ENCODE peak calls at places on chromosomes 6 and 20, in five cellular contexts. V, K, Z, L and Q are unnamed samples.

GRCh38 chr6:31918069-31918725 is 9.3 kb upstream of the C2 start:
- DNase-seq in L (no peak), K (no peak), V (no peak), Z (no peak), Q (no peak)

GRCh38 chr6:112149236-112149635 is 61.8 kb downstream of the FAM229B start:
- DNase-seq in L (no peak), Z (no peak), K (no peak), V (peak; percentile 3), Q (peak; percentile 79)

GRCh38 chr20:63490416-63490815 is 8.5 kb downstream of the EEF1A2 start:
- DNase-seq in V (no peak), L (no peak), K (peak; percentile 20), Z (no peak), Q (no peak)

GRCh38 chr20:1618479-1618878 is 1.3 kb downstream of the SIRPB1 start:
- DNase-seq in V (peak; percentile 0), L (no peak), Z (no peak), K (no peak), Q (no peak)

GRCh38 chr20:53921443-53921973 is 148.9 kb downstream of the BCAS1 start:
- DNase-seq in L (no peak), K (no peak), V (no peak), Z (no peak), Q (no peak)

GRCh38 chr6:155418017-155418749 is 37.5 kb downstream of the NOX3 start:
- DNase-seq in K (no peak), V (peak; percentile 65), Z (no peak), L (no peak), Q (peak; percentile 75)

GRCh38 chr20:4050581-4050980 is 35.2 kb upstream of the RNF24 start:
- DNase-seq in Z (no peak), V (no peak), L (no peak), K (no peak), Q (no peak)

GRCh38 chr6:12472601-12473038 is 182.5 kb downstream of the EDN1 start:
- DNase-seq in K (no peak), V (peak; percentile 67), Z (no peak), L (peak; percentile 21), Q (peak; percentile 80)

GRCh38 chr20:1891263-1892121 is 3.7 kb upstream of the SIRPA start:
- DNase-seq in L (peak; percentile 71), K (no peak), V (no peak), Z (no peak), Q (no peak)

GRCh38 chr6:114945392-114945791 is 602.6 kb upstream of the HS3ST5 start:
- DNase-seq in K (no peak), Z (no peak), L (no peak), V (no peak), Q (no peak)

GRCh38 chr6:33207569-33208088 is 671 bp upstream of the RING1 start:
- DNase-seq in L (no peak), Z (peak; percentile 66), V (peak; percentile 43), K (no peak), Q (peak; percentile 81)

GRCh38 chr20:40481743-40482458 is 207.1 kb downstream of the MAFB start:
- DNase-seq in K (no peak), L (no peak), Z (no peak), V (no peak), Q (no peak)
- H2AK5ac ChIP-seq in K (no peak overlapping the region), L (no peak overlapping the region), Z (no peak overlapping the region), V (no peak overlapping the region), Q (no peak overlapping the region)

GRCh38 chr6:16318538-16318937 is 80.2 kb downstream of the GMPR start:
- DNase-seq in L (no peak), Z (no peak), K (no peak), V (peak; percentile 90), Q (peak; percentile 87)
- H2AK5ac ChIP-seq in L (peak overlapping the region; percentile 37), Z (no peak overlapping the region), K (no peak overlapping the region), V (peak overlapping the region; percentile 81), Q (peak overlapping the region; percentile 17)

GRCh38 chr20:40991181-40991889 is 37.3 kb upstream of the TOP1 start:
- DNase-seq in V (no peak), K (no peak), L (no peak), Z (peak; percentile 31), Q (no peak)
- H2AK5ac ChIP-seq in V (peak overlapping the region; percentile 86), K (no peak overlapping the region), L (no peak overlapping the region), Z (no peak overlapping the region), Q (peak overlapping the region; percentile 52)

GRCh38 chr20:38156280-38156679 is 8.8 kb downstream of the TGM2 start:
- DNase-seq in L (no peak), Z (no peak), K (no peak), V (no peak), Q (no peak)

GRCh38 chr20:38159539-38159938 is 5.5 kb downstream of the TGM2 start:
- DNase-seq in K (no peak), L (no peak), Z (no peak), V (no peak), Q (no peak)

GRCh38 chr20:38156888-38157634 is 8.0 kb downstream of the TGM2 start:
- DNase-seq in Z (no peak), V (peak; percentile 34), L (no peak), K (no peak), Q (no peak)

GRCh38 chr20:38158701-38159325 is 6.3 kb downstream of the TGM2 start:
- DNase-seq in Z (no peak), K (no peak), V (no peak), L (no peak), Q (no peak)

DNA sequence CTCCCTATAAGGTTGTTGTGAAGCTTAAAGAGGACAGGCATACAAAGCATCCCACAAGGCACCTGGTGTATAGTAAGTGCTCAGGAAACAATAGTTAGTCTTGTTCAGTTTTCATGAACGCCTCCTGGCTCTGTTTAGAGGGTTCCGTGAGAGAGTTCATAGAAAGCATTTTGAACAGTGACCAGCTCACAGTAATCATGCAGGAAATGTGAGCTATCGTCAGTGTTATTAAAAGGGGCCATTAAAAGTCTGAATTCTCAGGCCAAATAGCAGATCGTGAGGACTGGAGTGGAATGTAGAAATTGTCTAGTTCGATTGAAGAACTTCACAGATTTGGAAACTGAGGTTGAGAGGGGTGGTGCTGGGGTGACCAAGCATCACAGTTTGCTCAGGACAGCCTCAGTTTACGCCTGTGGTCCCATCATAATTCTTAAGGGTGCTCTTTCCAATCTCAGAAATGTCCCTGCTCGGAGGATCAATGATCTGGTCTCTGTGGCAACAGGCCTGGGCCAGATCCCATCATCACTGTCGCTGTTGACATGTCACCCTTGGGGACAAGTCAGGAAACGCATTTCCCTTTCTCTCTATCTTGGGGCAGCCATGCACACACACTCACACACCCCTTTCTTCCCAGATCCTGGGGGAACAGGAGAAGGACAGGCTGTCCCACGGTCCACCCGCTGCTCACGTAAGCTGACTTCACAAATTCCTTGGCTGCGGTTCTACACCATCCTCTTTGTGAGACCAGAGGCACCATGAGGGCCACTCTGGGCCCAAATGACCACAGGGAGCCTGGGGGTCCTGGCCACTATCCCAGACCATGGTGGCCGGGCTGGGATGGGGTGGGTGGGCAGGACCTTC is 7.2 kb downstream of the TGM2 start:
- DNase-seq in V (peak; percentile 44), K (no peak), Z (no peak), L (no peak), Q (no peak)
- H2AK5ac ChIP-seq in V (peak overlapping the region; percentile 78), K (no peak overlapping the region), Z (no peak overlapping the region), L (no peak overlapping the region), Q (no peak overlapping the region)

DNA sequence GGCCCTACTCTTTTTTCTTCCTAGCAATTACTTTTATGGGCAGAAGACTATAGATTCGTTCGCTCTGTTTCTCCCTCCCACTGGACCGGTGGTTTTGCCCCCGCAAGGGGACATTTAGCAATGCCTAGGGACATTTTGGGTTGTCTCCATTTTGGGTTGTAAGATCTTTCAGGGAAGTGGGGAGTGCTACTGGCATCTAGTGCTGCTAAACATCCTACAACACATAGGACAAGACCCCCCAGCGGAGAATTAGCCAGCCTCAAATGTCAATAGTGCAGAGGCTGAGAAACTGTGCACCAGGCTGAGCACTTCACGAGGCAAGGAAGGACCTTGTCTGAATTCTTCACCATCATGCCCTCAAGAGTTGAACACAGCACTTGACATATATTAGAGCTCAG is 4.8 kb upstream of the ZMYND8 start:
- DNase-seq in K (no peak), V (no peak), L (no peak), Z (no peak), Q (no peak)
- H2AK5ac ChIP-seq in K (no peak overlapping the region), V (peak overlapping the region; percentile 100), L (peak overlapping the region; percentile 83), Z (peak overlapping the region; percentile 89), Q (peak overlapping the region; percentile 33)

DNA sequence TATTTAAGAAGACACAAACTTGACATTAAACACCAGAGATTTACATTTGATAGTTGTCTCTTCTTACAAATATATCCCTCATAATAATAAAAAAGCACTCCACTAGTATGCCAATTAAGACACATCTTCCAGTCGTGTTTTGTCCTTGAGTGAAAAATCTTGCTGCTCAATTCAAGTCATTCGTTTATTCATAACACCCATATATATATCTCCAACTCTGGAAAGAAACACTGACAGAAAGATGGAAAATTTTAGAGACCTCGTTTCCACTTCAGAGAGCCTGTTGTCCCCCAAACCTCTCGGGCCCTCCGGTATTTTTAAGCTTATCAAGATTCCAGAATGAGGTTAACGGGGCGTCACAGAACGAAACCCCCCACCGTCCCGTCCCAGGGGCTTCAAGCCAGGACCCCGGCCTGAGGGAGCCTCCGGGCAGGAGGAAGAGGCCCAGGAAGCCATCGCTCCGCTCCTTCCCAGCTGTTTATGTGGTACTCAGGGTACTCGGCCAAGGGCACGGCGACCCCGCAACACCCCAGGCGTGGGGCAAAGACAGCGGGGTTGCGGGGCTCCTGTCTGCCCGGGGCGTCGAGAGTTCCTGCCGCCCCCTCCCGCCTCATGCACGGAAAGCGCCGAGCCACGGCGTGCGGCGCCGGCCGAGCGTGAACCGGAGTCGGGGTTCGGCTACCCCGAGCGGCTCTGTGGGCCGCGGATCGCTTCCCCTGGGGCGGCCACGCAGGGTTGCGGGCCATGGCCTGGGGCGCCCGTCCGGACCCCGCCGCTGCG is 635 bp upstream of the SNX9 start:
- DNase-seq in Z (peak; percentile 71), L (no peak), K (peak; percentile 42), V (no peak), Q (peak; percentile 39)
- H2AK5ac ChIP-seq in Z (no peak overlapping the region), L (no peak overlapping the region), K (no peak overlapping the region), V (peak overlapping the region; percentile 64), Q (no peak overlapping the region)